ENCODE peak calls at places on chromosomes 5 and 9, in five cellular contexts. F is right cardiac atrium, R is ovary, T is Peyer's patch, J is Karpas-422. E is an unnamed sample. For H3K4me1 and H3K27me3, the result is how much of the 10 kb centered on the place peaks cover.

GRCh38 chr5:148887123-148887881 is 60.9 kb downstream of the ADRB2 start:
- DNase-seq in T (no peak), J (no peak), R (no peak), F (no peak), E (no peak)

GRCh38 chr5:132746592-132747063 is 598 bp upstream of the CCNI2 start:
- DNase-seq in J (no peak), R (no peak), T (no peak), F (no peak), E (peak)

GRCh38 chr5:161263186-161263585 is 283.3 kb downstream of the GABRB2 start:
- DNase-seq in T (no peak), R (no peak), J (no peak), F (no peak), E (no peak)

GRCh38 chr9:117136461-117136860 is 278.4 kb downstream of the ASTN2 start:
- DNase-seq in J (no peak), R (no peak), T (no peak), F (no peak), E (no peak)

GRCh38 chr5:157143127-157143959 is 678 bp upstream of the MED7 start:
- DNase-seq in R (peak), F (peak), J (peak), T (peak), E (peak)

GRCh38 chr5:128144491-128144890 is 60.9 kb downstream of the SLC12A2 start:
- DNase-seq in F (no peak), T (no peak), J (no peak), R (no peak), E (no peak)

GRCh38 chr9:112421771-112422222 is 41.9 kb downstream of the HSDL2 start:
- DNase-seq in R (no peak), J (no peak), T (no peak), F (no peak), E (no peak)

GRCh38 chr5:103541567-103541966 is 21.0 kb downstream of the NUDT12 start:
- DNase-seq in J (no peak), R (no peak), F (no peak), T (no peak), E (no peak)

GRCh38 chr9:131678499-131679111 is 61.3 kb downstream of the RAPGEF1 start:
- DNase-seq in T (no peak), J (peak), R (no peak), F (peak), E (peak)

GRCh38 chr9:79572032-79572890 is 496 bp downstream of the TLE4 start:
- DNase-seq in R (peak), F (peak), T (peak), J (peak), E (peak)

GRCh38 chr5:96714951-96715451 is 52.8 kb downstream of the CAST start:
- DNase-seq in T (peak), F (no peak), R (no peak), J (peak), E (peak)

GRCh38 chr5:5308319-5308718 is 114.2 kb upstream of the ICE1 start:
- DNase-seq in T (no peak), J (no peak), R (no peak), F (no peak), E (no peak)
- H3K27ac ChIP-seq in T (no peak), J (no peak), R (no peak), F (no peak), E (no peak)

GRCh38 chr9:136757328-136757727 is 715 bp downstream of the LCN8 start:
- DNase-seq in F (no peak), J (no peak), R (no peak), T (no peak), E (no peak)

GRCh38 chr9:136756836-136757235 is 1.2 kb downstream of the LCN8 start:
- DNase-seq in F (no peak), T (no peak), R (no peak), J (no peak), E (no peak)

GRCh38 chr9:136756134-136756438 is 2.0 kb downstream of the LCN8 start:
- DNase-seq in T (no peak), J (no peak), F (no peak), R (no peak), E (no peak)

GRCh38 chr9:136759001-136759400 is 958 bp upstream of the LCN8 start:
- DNase-seq in R (no peak), J (no peak), T (no peak), F (no peak), E (no peak)

DNA sequence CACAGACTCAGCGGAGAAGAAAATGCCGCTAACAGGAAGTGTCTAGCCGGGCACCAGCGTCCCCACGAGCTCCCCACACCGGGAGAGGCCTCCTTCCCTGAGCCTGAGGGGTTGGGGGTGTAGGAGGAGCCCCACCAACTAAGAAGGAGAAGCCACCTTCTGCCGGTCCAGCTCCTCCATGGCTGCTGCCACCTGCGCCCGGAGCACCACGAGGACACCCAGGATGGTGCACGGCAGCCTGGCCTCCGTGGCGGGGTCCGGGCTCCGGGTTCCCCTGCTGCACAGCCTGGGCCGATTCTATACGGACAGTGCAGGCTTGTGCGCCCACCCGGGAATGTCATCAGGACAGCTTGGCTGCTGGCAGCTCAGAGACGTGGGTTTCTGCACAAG is 297 bp downstream of the LCN8 start:
- DNase-seq in R (no peak), T (no peak), J (no peak), F (no peak), E (no peak)
- H3K4me1 ChIP-seq in R (under half), T (under half), J (under half), F (under half), E (under half)

GRCh38 chr5:59897075-59897474 is 3.5 kb upstream of the PDE4D start:
- DNase-seq in J (no peak), T (no peak), R (no peak), F (no peak), E (no peak)
- H3K27me3 ChIP-seq in J (under half), T (under half), R (under half), F (under half), E (under half)

GRCh38 chr9:92962303-92962649 is 15.0 kb downstream of the FGD3 start:
- DNase-seq in R (no peak), J (no peak), F (no peak), T (no peak), E (no peak)

GRCh38 chr9:92964607-92964975 is 17.3 kb downstream of the FGD3 start:
- DNase-seq in F (no peak), T (no peak), J (peak), R (no peak), E (no peak)

GRCh38 chr9:92964981-92965758 is 17.8 kb downstream of the FGD3 start:
- DNase-seq in F (peak), R (no peak), T (no peak), J (peak), E (no peak)

GRCh38 chr9:92962846-92963245 is 15.5 kb downstream of the FGD3 start:
- DNase-seq in R (no peak), T (no peak), F (no peak), J (no peak), E (no peak)

GRCh38 chr9:92963831-92964606 is 16.7 kb downstream of the FGD3 start:
- DNase-seq in R (no peak), T (no peak), F (peak), J (peak), E (no peak)
- H3K27ac ChIP-seq in R (no peak), T (peak), F (no peak), J (peak), E (no peak)

DNA sequence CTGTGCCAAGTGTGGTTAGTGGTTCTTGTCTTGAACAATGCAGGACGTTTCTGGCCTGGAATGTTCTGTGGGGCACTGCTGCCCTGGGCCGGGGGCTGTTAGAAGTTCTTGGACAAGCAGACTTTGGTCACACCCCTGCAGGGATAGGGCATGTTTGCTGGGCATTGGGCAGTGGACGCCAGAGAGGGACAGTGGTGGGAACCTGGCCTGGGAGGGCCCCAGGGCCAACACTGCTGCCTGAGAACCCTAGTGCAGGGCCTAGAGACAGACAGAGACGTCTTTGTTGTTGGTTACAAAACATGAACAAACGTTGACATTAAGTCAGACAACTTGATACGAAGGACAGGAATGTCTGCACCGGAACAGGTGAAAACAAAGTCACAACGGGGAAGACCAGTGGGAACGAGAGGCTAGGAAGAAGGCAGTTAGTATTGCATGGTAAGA is 57.0 kb downstream of the WNK2 start:
- DNase-seq in J (no peak), R (no peak), T (no peak), F (peak), E (no peak)
- H3K4me1 ChIP-seq in J (under half), R (under half), T (under half), F (under half), E (under half)

GRCh38 chr5:54946306-54946705 is 39.1 kb downstream of the ESM1 start:
- DNase-seq in T (no peak), R (no peak), J (no peak), F (no peak), E (no peak)
- H3K27me3 ChIP-seq in T (under half), R (under half), J (under half), F (under half), E (under half)

GRCh38 chr9:76887951-76888350 is 18.0 kb downstream of the PRUNE2 start:
- DNase-seq in R (no peak), F (no peak), T (no peak), J (no peak), E (no peak)
- H3K27ac ChIP-seq in R (no peak), F (no peak), T (peak), J (no peak), E (no peak)